ENCODE peak calls at places on chromosomes 4 and X, in eight cellular contexts. One of them, this sample, is unnamed.
A peak's percentile ranks its signal among the peaks of the same experiment; 100 is the strongest.

GRCh38 chr4:116027311-116027710 is 913.9 kb upstream of the NDST4 start:
- DNase-seq in naive thymus-derived CD4-positive, alpha-beta T cell: no peak
- DNase-seq in GM23338: no peak
- DNase-seq in fibroblast of lung: no peak
- DNase-seq in PC-3: peak; percentile 20
- DNase-seq in A549: no peak
- DNase-seq in SJCRH30: peak; percentile 88
- DNase-seq in tibial nerve: no peak
- DNase-seq in this sample: no peak

GRCh38 chr4:174764105-174764729 is 64.8 kb downstream of the GLRA3 start:
- DNase-seq in fibroblast of lung: peak; percentile 68
- DNase-seq in A549: peak; percentile 42
- DNase-seq in tibial nerve: no peak
- DNase-seq in PC-3: peak; percentile 62
- DNase-seq in GM23338: peak; percentile 78
- DNase-seq in SJCRH30: peak; percentile 55
- DNase-seq in naive thymus-derived CD4-positive, alpha-beta T cell: peak; percentile 1
- DNase-seq in this sample: no peak

GRCh38 chr4:71186566-71187398 is 152.0 kb upstream of the SLC4A4 start:
- DNase-seq in A549: peak; percentile 33
- DNase-seq in GM23338: peak; percentile 79
- DNase-seq in tibial nerve: peak; percentile 15
- DNase-seq in fibroblast of lung: peak; percentile 58
- DNase-seq in PC-3: peak; percentile 52
- DNase-seq in SJCRH30: peak; percentile 61
- DNase-seq in naive thymus-derived CD4-positive, alpha-beta T cell: peak; percentile 14
- DNase-seq in this sample: peak; percentile 57

GRCh38 chr4:15888515-15888914 is 50.0 kb downstream of the FGFBP1 start:
- DNase-seq in SJCRH30: no peak
- DNase-seq in A549: no peak
- DNase-seq in tibial nerve: no peak
- DNase-seq in PC-3: no peak
- DNase-seq in GM23338: no peak
- DNase-seq in naive thymus-derived CD4-positive, alpha-beta T cell: no peak
- DNase-seq in fibroblast of lung: no peak
- DNase-seq in this sample: no peak

GRCh38 chrX:134718329-134719317 is 60.4 kb upstream of the PLAC1 start:
- DNase-seq in naive thymus-derived CD4-positive, alpha-beta T cell: peak; percentile 2
- DNase-seq in GM23338: peak; percentile 8
- DNase-seq in tibial nerve: no peak
- DNase-seq in fibroblast of lung: peak; percentile 89
- DNase-seq in PC-3: peak; percentile 96
- DNase-seq in SJCRH30: peak; percentile 80
- DNase-seq in A549: peak; percentile 95
- DNase-seq in this sample: no peak

GRCh38 chrX:154596290-154596929 is 11.5 kb downstream of the CTAG1A start:
- DNase-seq in GM23338: peak; percentile 89
- DNase-seq in tibial nerve: no peak
- DNase-seq in naive thymus-derived CD4-positive, alpha-beta T cell: no peak
- DNase-seq in A549: no peak
- DNase-seq in PC-3: peak; percentile 94
- DNase-seq in fibroblast of lung: no peak
- DNase-seq in SJCRH30: peak; percentile 41
- DNase-seq in this sample: no peak

GRCh38 chr4:6967846-6968340 is 58.3 kb downstream of the TBC1D14 start:
- DNase-seq in fibroblast of lung: no peak
- DNase-seq in PC-3: no peak
- DNase-seq in GM23338: no peak
- DNase-seq in naive thymus-derived CD4-positive, alpha-beta T cell: no peak
- DNase-seq in SJCRH30: no peak
- DNase-seq in tibial nerve: no peak
- DNase-seq in A549: no peak
- DNase-seq in this sample: no peak

GRCh38 chr4:107740950-107741701 is 21.1 kb upstream of the PAPSS1 start:
- DNase-seq in SJCRH30: peak; percentile 88
- DNase-seq in GM23338: no peak
- DNase-seq in fibroblast of lung: peak; percentile 76
- DNase-seq in PC-3: peak; percentile 21
- DNase-seq in tibial nerve: peak; percentile 48
- DNase-seq in naive thymus-derived CD4-positive, alpha-beta T cell: no peak
- DNase-seq in A549: no peak
- DNase-seq in this sample: no peak

GRCh38 chr4:136106753-136107152 is 1425.5 kb downstream of the PCDH18 start:
- DNase-seq in tibial nerve: no peak
- DNase-seq in fibroblast of lung: no peak
- DNase-seq in naive thymus-derived CD4-positive, alpha-beta T cell: no peak
- DNase-seq in PC-3: no peak
- DNase-seq in A549: no peak
- DNase-seq in SJCRH30: no peak
- DNase-seq in GM23338: peak; percentile 17
- DNase-seq in this sample: no peak

GRCh38 chr4:141352775-141353544 is 132.3 kb downstream of the ZNF330 start:
- DNase-seq in PC-3: peak; percentile 22
- DNase-seq in naive thymus-derived CD4-positive, alpha-beta T cell: no peak
- DNase-seq in fibroblast of lung: peak; percentile 54
- DNase-seq in SJCRH30: peak; percentile 90
- DNase-seq in A549: no peak
- DNase-seq in tibial nerve: no peak
- DNase-seq in GM23338: peak; percentile 33
- DNase-seq in this sample: no peak

DNA sequence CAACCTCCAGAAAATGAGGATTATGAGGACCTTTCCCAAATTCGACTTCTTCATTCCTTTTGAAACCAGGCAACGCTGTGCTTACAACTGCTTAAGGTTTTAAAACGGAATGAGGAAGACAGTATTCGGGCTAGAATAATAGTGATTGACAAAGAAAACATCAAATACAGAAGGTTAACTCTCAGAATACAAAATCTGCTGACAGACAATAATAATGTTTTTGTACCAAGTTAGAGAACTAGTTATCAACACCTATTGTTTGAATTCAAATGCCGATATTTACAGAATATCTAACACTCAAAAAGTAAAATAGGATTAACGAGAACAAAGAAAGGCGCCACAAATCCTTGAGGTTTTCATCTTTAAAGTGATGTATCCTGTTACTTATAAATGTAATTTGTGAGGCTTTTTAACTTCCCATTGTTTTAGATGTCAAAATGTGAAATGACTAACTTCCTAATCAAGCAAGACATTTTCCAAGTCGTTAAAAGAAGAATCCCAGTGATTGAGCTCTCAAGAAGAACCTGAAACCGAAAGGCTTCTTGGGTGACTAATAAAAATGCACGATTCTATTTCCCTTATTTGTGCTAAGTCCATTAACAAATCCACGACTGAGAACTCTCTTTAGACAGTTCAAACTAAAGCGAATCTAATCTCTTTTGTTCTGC is 118.3 kb downstream of the SORBS2 start:
- DNase-seq in fibroblast of lung: no peak
- DNase-seq in A549: no peak
- DNase-seq in naive thymus-derived CD4-positive, alpha-beta T cell: no peak
- DNase-seq in SJCRH30: no peak
- DNase-seq in PC-3: no peak
- DNase-seq in tibial nerve: no peak
- DNase-seq in GM23338: no peak
- DNase-seq in this sample: no peak
- H3K4me3 ChIP-seq in fibroblast of lung: no peak overlapping the region
- H3K4me3 ChIP-seq in A549: no peak overlapping the region
- H3K4me3 ChIP-seq in naive thymus-derived CD4-positive, alpha-beta T cell: no peak overlapping the region
- H3K4me3 ChIP-seq in SJCRH30: no peak overlapping the region
- H3K4me3 ChIP-seq in PC-3: no peak overlapping the region
- H3K4me3 ChIP-seq in tibial nerve: no peak overlapping the region
- H3K4me3 ChIP-seq in GM23338: no peak overlapping the region
- H3K4me3 ChIP-seq in this sample: no peak overlapping the region

GRCh38 chrX:104318330-104319009 is 63.7 kb upstream of the ESX1 start:
- DNase-seq in A549: peak; percentile 79
- DNase-seq in tibial nerve: no peak
- DNase-seq in GM23338: peak; percentile 3
- DNase-seq in SJCRH30: no peak
- DNase-seq in naive thymus-derived CD4-positive, alpha-beta T cell: no peak
- DNase-seq in fibroblast of lung: peak; percentile 23
- DNase-seq in PC-3: peak; percentile 96
- DNase-seq in this sample: no peak
- H3K4me3 ChIP-seq in A549: no peak overlapping the region
- H3K4me3 ChIP-seq in tibial nerve: no peak overlapping the region
- H3K4me3 ChIP-seq in GM23338: no peak overlapping the region
- H3K4me3 ChIP-seq in SJCRH30: no peak overlapping the region
- H3K4me3 ChIP-seq in naive thymus-derived CD4-positive, alpha-beta T cell: no peak overlapping the region
- H3K4me3 ChIP-seq in fibroblast of lung: no peak overlapping the region
- H3K4me3 ChIP-seq in PC-3: peak overlapping the region; percentile 11
- H3K4me3 ChIP-seq in this sample: no peak overlapping the region

GRCh38 chrX:148385471-148385870 is 114.9 kb upstream of the AFF2 start:
- DNase-seq in PC-3: no peak
- DNase-seq in naive thymus-derived CD4-positive, alpha-beta T cell: no peak
- DNase-seq in fibroblast of lung: no peak
- DNase-seq in SJCRH30: no peak
- DNase-seq in GM23338: no peak
- DNase-seq in tibial nerve: no peak
- DNase-seq in A549: no peak
- DNase-seq in this sample: no peak

GRCh38 chrX:148380614-148381561 is 119.5 kb upstream of the AFF2 start:
- DNase-seq in naive thymus-derived CD4-positive, alpha-beta T cell: peak; percentile 16
- DNase-seq in GM23338: no peak
- DNase-seq in A549: no peak
- DNase-seq in fibroblast of lung: no peak
- DNase-seq in tibial nerve: no peak
- DNase-seq in SJCRH30: peak; percentile 3
- DNase-seq in PC-3: no peak
- DNase-seq in this sample: no peak

GRCh38 chrX:148380107-148380506 is 120.3 kb upstream of the AFF2 start:
- DNase-seq in PC-3: no peak
- DNase-seq in fibroblast of lung: no peak
- DNase-seq in GM23338: no peak
- DNase-seq in naive thymus-derived CD4-positive, alpha-beta T cell: no peak
- DNase-seq in tibial nerve: no peak
- DNase-seq in A549: no peak
- DNase-seq in SJCRH30: no peak
- DNase-seq in this sample: no peak

GRCh38 chrX:148382983-148383382 is 117.4 kb upstream of the AFF2 start:
- DNase-seq in tibial nerve: no peak
- DNase-seq in PC-3: no peak
- DNase-seq in SJCRH30: no peak
- DNase-seq in naive thymus-derived CD4-positive, alpha-beta T cell: no peak
- DNase-seq in fibroblast of lung: no peak
- DNase-seq in A549: no peak
- DNase-seq in GM23338: peak; percentile 43
- DNase-seq in this sample: no peak

GRCh38 chrX:148381603-148382002 is 118.8 kb upstream of the AFF2 start:
- DNase-seq in A549: no peak
- DNase-seq in fibroblast of lung: no peak
- DNase-seq in SJCRH30: no peak
- DNase-seq in PC-3: no peak
- DNase-seq in GM23338: no peak
- DNase-seq in naive thymus-derived CD4-positive, alpha-beta T cell: no peak
- DNase-seq in tibial nerve: no peak
- DNase-seq in this sample: no peak
- H3K4me3 ChIP-seq in A549: no peak overlapping the region
- H3K4me3 ChIP-seq in fibroblast of lung: no peak overlapping the region
- H3K4me3 ChIP-seq in SJCRH30: no peak overlapping the region
- H3K4me3 ChIP-seq in PC-3: no peak overlapping the region
- H3K4me3 ChIP-seq in GM23338: no peak overlapping the region
- H3K4me3 ChIP-seq in naive thymus-derived CD4-positive, alpha-beta T cell: peak overlapping the region; percentile 36
- H3K4me3 ChIP-seq in tibial nerve: no peak overlapping the region
- H3K4me3 ChIP-seq in this sample: peak overlapping the region; percentile 44

GRCh38 chr4:24991015-24991414 is 39.7 kb downstream of the LGI2 start:
- DNase-seq in GM23338: no peak
- DNase-seq in A549: no peak
- DNase-seq in fibroblast of lung: peak; percentile 15
- DNase-seq in naive thymus-derived CD4-positive, alpha-beta T cell: no peak
- DNase-seq in tibial nerve: no peak
- DNase-seq in SJCRH30: no peak
- DNase-seq in PC-3: peak; percentile 16
- DNase-seq in this sample: no peak

GRCh38 chr4:24988776-24989175 is 42.0 kb downstream of the LGI2 start:
- DNase-seq in SJCRH30: peak; percentile 69
- DNase-seq in fibroblast of lung: peak; percentile 62
- DNase-seq in GM23338: peak; percentile 86
- DNase-seq in A549: peak; percentile 30
- DNase-seq in PC-3: peak; percentile 65
- DNase-seq in tibial nerve: no peak
- DNase-seq in naive thymus-derived CD4-positive, alpha-beta T cell: no peak
- DNase-seq in this sample: no peak

GRCh38 chr4:24984602-24985532 is 45.9 kb downstream of the LGI2 start:
- DNase-seq in GM23338: peak; percentile 48
- DNase-seq in tibial nerve: no peak
- DNase-seq in PC-3: no peak
- DNase-seq in A549: no peak
- DNase-seq in SJCRH30: no peak
- DNase-seq in fibroblast of lung: no peak
- DNase-seq in naive thymus-derived CD4-positive, alpha-beta T cell: no peak
- DNase-seq in this sample: no peak

GRCh38 chr4:24992968-24993367 is 37.8 kb downstream of the LGI2 start:
- DNase-seq in tibial nerve: no peak
- DNase-seq in GM23338: no peak
- DNase-seq in naive thymus-derived CD4-positive, alpha-beta T cell: no peak
- DNase-seq in PC-3: no peak
- DNase-seq in fibroblast of lung: no peak
- DNase-seq in SJCRH30: no peak
- DNase-seq in A549: no peak
- DNase-seq in this sample: no peak

DNA sequence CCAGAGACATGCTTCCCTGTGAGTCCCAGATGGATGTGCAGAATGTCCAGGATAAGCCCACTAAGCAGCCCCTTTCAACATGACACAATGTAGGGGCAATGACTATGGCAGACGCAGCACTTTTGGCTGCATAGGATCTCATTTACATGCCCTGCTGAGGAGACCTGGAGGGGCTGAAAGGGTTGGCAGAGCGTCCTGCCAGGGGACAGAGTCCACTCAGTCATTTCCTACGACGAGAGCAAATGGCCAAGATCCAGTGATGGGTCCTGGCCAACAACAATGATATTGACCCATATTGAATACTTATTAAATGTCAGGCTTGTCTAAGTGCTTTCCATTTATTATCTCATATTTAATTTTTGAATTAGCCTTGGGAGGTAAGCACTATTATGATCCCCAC is 41.4 kb downstream of the LGI2 start:
- DNase-seq in tibial nerve: no peak
- DNase-seq in PC-3: no peak
- DNase-seq in SJCRH30: no peak
- DNase-seq in GM23338: no peak
- DNase-seq in fibroblast of lung: no peak
- DNase-seq in naive thymus-derived CD4-positive, alpha-beta T cell: no peak
- DNase-seq in A549: no peak
- DNase-seq in this sample: no peak
- H3K4me3 ChIP-seq in tibial nerve: no peak overlapping the region
- H3K4me3 ChIP-seq in PC-3: no peak overlapping the region
- H3K4me3 ChIP-seq in SJCRH30: no peak overlapping the region
- H3K4me3 ChIP-seq in GM23338: no peak overlapping the region
- H3K4me3 ChIP-seq in fibroblast of lung: no peak overlapping the region
- H3K4me3 ChIP-seq in naive thymus-derived CD4-positive, alpha-beta T cell: no peak overlapping the region
- H3K4me3 ChIP-seq in A549: no peak overlapping the region
- H3K4me3 ChIP-seq in this sample: no peak overlapping the region

GRCh38 chrX:36983831-36984230 is 24.3 kb upstream of the FAM47C start:
- DNase-seq in SJCRH30: no peak
- DNase-seq in naive thymus-derived CD4-positive, alpha-beta T cell: no peak
- DNase-seq in tibial nerve: no peak
- DNase-seq in GM23338: no peak
- DNase-seq in fibroblast of lung: no peak
- DNase-seq in PC-3: no peak
- DNase-seq in A549: no peak
- DNase-seq in this sample: no peak

GRCh38 chrX:36986231-36986630 is 21.9 kb upstream of the FAM47C start:
- DNase-seq in A549: no peak
- DNase-seq in GM23338: no peak
- DNase-seq in PC-3: no peak
- DNase-seq in naive thymus-derived CD4-positive, alpha-beta T cell: no peak
- DNase-seq in tibial nerve: no peak
- DNase-seq in SJCRH30: no peak
- DNase-seq in fibroblast of lung: no peak
- DNase-seq in this sample: no peak
- H3K4me3 ChIP-seq in A549: no peak overlapping the region
- H3K4me3 ChIP-seq in GM23338: peak overlapping the region; percentile 46
- H3K4me3 ChIP-seq in PC-3: no peak overlapping the region
- H3K4me3 ChIP-seq in naive thymus-derived CD4-positive, alpha-beta T cell: no peak overlapping the region
- H3K4me3 ChIP-seq in tibial nerve: no peak overlapping the region
- H3K4me3 ChIP-seq in SJCRH30: no peak overlapping the region
- H3K4me3 ChIP-seq in fibroblast of lung: no peak overlapping the region
- H3K4me3 ChIP-seq in this sample: no peak overlapping the region